ENCODE peak calls at places on chromosomes 4 and X, in six cellular contexts. R is cardiac muscle cell, X is body of pancreas, T is GM06990, U is Panc1, E is GM23248. V is an unnamed sample. For H3K36me3 and H3K27me3, the result is how much of the 10 kb centered on the place peaks cover.

GRCh38 chr4:110414590-110414989 is 61.4 kb upstream of the ENPEP start:
- DNase-seq in R (no peak), X (no peak), E (no peak), U (no peak), T (no peak), V (no peak)

GRCh38 chrX:39613508-39613921 is 484.2 kb downstream of the BCOR start:
- DNase-seq in U (no peak), E (peak), T (peak), X (peak), R (peak), V (peak)

GRCh38 chrX:80817002-80817401 is 7.3 kb upstream of the BRWD3 start:
- DNase-seq in R (no peak), X (no peak), E (peak), U (no peak), T (no peak), V (no peak)

GRCh38 chr4:136316961-136317360 is 1215.3 kb downstream of the PCDH18 start:
- DNase-seq in E (no peak), T (no peak), R (no peak), X (no peak), U (no peak), V (no peak)

GRCh38 chrX:13345037-13345436 is 25.2 kb upstream of the ATXN3L start:
- DNase-seq in T (peak), R (no peak), U (no peak), E (no peak), X (no peak), V (no peak)

GRCh38 chr4:15584785-15585184 is 70.4 kb downstream of the FBXL5 start:
- DNase-seq in X (no peak), R (no peak), U (no peak), E (no peak), T (no peak), V (no peak)

GRCh38 chrX:23317799-23318724 is 16.6 kb upstream of the PTCHD1 start:
- DNase-seq in E (peak), X (peak), T (no peak), R (peak), U (peak), V (peak)

GRCh38 chrX:104419211-104419610 is 146.8 kb upstream of the IL1RAPL2 start:
- DNase-seq in U (no peak), T (no peak), E (peak), X (no peak), R (no peak), V (no peak)

GRCh38 chrX:113384628-113385027 is 544.0 kb upstream of the AMOT start:
- DNase-seq in X (no peak), R (no peak), U (peak), E (peak), T (no peak), V (no peak)

GRCh38 chr4:22897520-22898108 is 204.9 kb downstream of the GBA3 start:
- DNase-seq in E (peak), R (peak), U (peak), T (no peak), X (peak), V (peak)

GRCh38 chr4:38173935-38174334 is 213.7 kb downstream of the PTTG2 start:
- DNase-seq in T (no peak), R (no peak), E (peak), U (no peak), X (no peak), V (no peak)

GRCh38 chr4:184293552-184293951 is 75.9 kb upstream of the ENPP6 start:
- DNase-seq in E (no peak), T (no peak), R (no peak), X (peak), U (no peak), V (no peak)

DNA sequence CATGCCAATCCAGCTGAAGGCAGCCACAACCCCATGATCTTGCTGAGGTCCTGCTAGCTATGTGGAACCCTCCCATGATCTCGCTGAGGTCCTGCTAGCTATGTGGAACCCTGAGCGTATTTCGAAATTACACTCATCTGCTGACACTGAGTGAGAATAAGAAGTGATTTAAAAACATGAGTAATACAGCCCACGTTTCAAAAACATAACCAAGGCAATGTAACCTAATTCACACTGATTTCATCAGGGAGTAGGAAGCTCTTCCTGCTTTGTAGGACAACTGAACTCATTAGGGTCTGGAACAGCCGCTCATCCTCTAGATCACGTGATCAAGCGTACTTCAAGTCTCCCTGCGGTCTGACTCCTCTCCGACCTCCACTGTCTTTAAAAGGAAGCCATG is 137.9 kb downstream of the NSUN7 start:
- DNase-seq in R (no peak), E (peak), X (no peak), U (no peak), T (no peak), V (no peak)
- H3K36me3 ChIP-seq in R (under half), E (under half), X (under half), U (under half), T (under half), V (under half)

GRCh38 chr4:54277691-54278090 is 48.6 kb downstream of the PDGFRA start:
- DNase-seq in X (peak), R (no peak), T (peak), U (no peak), E (peak), V (no peak)
- H3K4me3 ChIP-seq in X (no peak), R (no peak), T (no peak), U (no peak), E (peak), V (no peak)

GRCh38 chrX:32185160-32185559 is 1026.2 kb downstream of the DMD start:
- DNase-seq in U (no peak), T (no peak), R (no peak), X (no peak), E (no peak), V (no peak)
- H3K27me3 ChIP-seq in U (under half), T (under half), R (under half), X (under half), E (under half), V (under half)

DNA sequence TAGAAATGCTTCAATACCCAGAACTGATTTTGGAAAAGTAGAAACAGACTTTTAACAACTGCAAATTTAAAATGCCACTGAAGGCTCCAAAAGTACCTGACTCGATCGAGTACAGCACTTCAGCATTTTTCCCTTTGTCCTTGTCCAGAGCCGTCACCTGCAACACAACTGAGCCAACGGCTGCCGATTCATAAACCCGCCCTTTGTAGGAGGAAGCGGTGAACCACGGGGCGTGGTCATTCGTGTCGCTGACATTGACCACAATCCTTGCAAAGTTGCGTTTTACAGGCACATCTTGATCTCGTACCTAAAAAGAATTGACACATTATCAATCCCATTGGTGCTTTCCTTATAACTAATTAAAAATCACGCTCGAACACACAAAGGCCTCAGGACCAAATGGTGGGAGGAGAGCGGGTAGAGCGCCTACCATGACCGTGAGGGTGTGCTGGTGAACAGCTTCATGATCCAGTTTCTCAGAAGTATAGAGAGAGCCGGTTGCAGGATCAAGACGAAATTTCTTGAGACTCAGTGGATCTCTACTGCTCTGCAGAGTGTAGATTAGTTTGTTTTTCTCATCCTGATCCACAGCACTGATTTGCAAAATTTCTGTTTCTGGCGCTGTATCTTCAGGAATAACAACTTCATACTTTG is 72.8 kb upstream of the MTNR1A start:
- DNase-seq in U (no peak), E (no peak), X (no peak), R (no peak), T (no peak), V (no peak)
- H3K36me3 ChIP-seq in U (under half), E (under half), X (under half), R (under half), T (under half), V (under half)

GRCh38 chrX:57134702-57135101 is 2.5 kb downstream of the SPIN2A start:
- DNase-seq in E (no peak), T (no peak), R (no peak), U (no peak), X (no peak), V (no peak)

GRCh38 chrX:57135287-57135686 is 1.9 kb downstream of the SPIN2A start:
- DNase-seq in X (no peak), U (no peak), E (no peak), R (no peak), T (no peak), V (no peak)

GRCh38 chrX:57132046-57132445 is 5.2 kb downstream of the SPIN2A start:
- DNase-seq in U (no peak), R (no peak), X (no peak), T (no peak), E (no peak), V (no peak)

GRCh38 chrX:57138674-57139073 is 1.5 kb upstream of the SPIN2A start:
- DNase-seq in R (no peak), U (no peak), E (no peak), T (no peak), X (no peak), V (no peak)

DNA sequence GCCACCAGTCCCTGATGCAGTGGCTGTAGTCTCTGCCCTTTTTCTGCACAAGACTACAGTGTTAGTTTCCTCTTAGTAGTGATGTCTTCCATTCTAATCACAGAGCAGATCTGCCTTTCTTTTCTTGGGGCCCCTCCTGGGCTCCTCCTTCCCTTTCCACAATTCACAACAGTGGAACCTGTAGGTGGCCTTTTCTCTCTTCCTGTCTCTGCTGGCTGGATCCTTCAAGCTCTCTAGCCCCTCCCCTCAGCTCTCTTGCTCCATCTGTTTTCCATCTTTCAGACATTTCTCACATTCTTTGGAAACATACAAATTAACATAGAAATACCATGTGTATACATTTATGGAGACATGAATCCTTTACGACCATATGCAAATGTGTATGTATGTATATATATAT is 284 bp upstream of the SPIN2A start:
- DNase-seq in U (no peak), E (peak), T (no peak), R (peak), X (no peak), V (peak)
- H3K4me3 ChIP-seq in U (no peak), E (no peak), T (no peak), R (peak), X (no peak), V (peak)

DNA sequence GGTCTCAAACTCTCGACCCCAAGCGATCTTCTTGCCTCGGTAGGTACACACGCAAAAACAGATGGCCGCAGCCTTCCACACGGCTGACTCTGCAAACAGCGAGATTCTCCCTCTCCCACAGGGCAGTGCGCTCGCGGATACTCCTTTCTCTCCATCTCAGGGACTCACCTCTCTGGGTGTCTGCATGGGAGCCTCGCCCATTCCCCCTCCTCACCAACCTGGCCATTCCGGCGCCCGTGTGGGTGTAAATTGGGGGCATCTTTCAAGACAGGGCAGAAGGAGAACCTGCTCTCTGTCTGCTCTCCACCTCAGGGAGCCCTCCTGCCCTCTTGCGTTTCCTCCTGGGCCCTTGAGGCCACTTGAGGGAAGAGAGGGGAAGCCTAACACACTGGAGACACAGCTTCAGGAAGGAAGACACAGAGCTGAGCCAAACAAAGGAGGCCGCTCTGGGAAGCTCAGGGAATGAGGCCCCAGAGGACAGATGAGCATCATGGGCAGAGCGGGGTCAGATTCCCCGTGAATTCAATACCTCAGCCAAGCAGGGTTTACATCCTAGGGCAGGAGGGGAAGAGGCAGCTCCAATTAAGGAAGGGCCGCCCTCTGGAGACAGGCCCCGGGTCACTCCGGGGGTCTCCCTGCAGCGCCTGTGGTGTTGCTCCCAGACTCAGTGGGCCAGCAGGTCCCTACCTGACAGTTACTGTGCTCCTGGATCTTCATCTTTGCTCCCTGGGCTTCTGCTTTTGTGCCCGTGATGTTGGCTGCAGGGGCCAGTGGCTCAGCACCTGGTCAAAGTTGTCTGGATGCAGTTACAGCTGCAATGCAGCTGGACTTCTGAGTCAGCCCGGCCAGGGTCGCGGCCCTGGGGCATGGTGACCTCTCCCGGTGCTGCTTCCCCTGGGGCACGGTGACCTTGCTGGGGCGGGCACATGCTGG is 4.2 kb downstream of the CTAG2 start:
- DNase-seq in X (no peak), T (no peak), E (no peak), R (no peak), U (no peak), V (peak)
- H3K27me3 ChIP-seq in X (under half), T (under half), E (under half), R (under half), U (under half), V (under half)

V was measured in H7.